ENCODE peak calls at places on chromosomes 6 and 20, in eight cellular contexts. O is progenitor cell of endocrine pancreas, D is spleen, V is keratinocyte, J is mesothelial cell of epicardium, N is AG10803, Q is breast epithelium, Z is A673. H is an unnamed sample.

GRCh38 chr6:40817369-40817768 is 221.7 kb downstream of the UNC5CL start:
- DNase-seq in O (no peak), D (no peak), V (no peak), J (no peak), N (no peak), Q (no peak), Z (no peak), H (no peak)

GRCh38 chr6:25193147-25193864 is 85.9 kb upstream of the CARMIL1 start:
- DNase-seq in O (no peak), D (no peak), V (peak), J (no peak), N (peak), Q (no peak), Z (peak), H (no peak)

GRCh38 chr6:2952557-2953095 is 18.7 kb downstream of the SERPINB6 start:
- DNase-seq in O (peak), D (peak), V (peak), J (peak), N (peak), Q (peak), Z (peak), H (no peak)

GRCh38 chr6:87465041-87465440 is 7.7 kb upstream of the SLC35A1 start:
- DNase-seq in O (no peak), D (no peak), V (no peak), J (no peak), N (no peak), Q (no peak), Z (no peak), H (no peak)

GRCh38 chr6:19805146-19805515 is 32.0 kb upstream of the ID4 start:
- DNase-seq in O (no peak), D (no peak), V (no peak), J (no peak), N (no peak), Q (no peak), Z (peak), H (no peak)

GRCh38 chr6:117272032-117272866 is 6.9 kb downstream of the VGLL2 start:
- DNase-seq in O (no peak), D (no peak), V (no peak), J (no peak), N (peak), Q (no peak), Z (no peak), H (no peak)

GRCh38 chr6:5435449-5435848 is 174.1 kb downstream of the FARS2 start:
- DNase-seq in O (no peak), D (no peak), V (no peak), J (no peak), N (peak), Q (no peak), Z (peak), H (no peak)

GRCh38 chr6:170152989-170153388 is 137.9 kb downstream of the DLL1 start:
- DNase-seq in O (no peak), D (no peak), V (no peak), J (peak), N (no peak), Q (peak), Z (peak), H (no peak)

GRCh38 chr6:144285548-144285797 is 338 bp downstream of the UTRN start:
- DNase-seq in O (no peak), D (no peak), V (no peak), J (no peak), N (no peak), Q (peak), Z (no peak), H (no peak)

GRCh38 chr6:143258945-143259344 is 191.6 kb downstream of the ADAT2 start:
- DNase-seq in O (no peak), D (no peak), V (no peak), J (no peak), N (no peak), Q (no peak), Z (no peak), H (no peak)

GRCh38 chr20:22652685-22653568 is 68.6 kb upstream of the FOXA2 start:
- DNase-seq in O (no peak), D (no peak), V (no peak), J (no peak), N (no peak), Q (no peak), Z (no peak), H (no peak)

GRCh38 chr6:133512410-133513016 is 271.4 kb downstream of the EYA4 start:
- DNase-seq in O (peak), D (no peak), V (no peak), J (no peak), N (peak), Q (no peak), Z (peak), H (no peak)

GRCh38 chr20:43976577-43976976 is 61.9 kb downstream of the TOX2 start:
- DNase-seq in O (no peak), D (no peak), V (no peak), J (no peak), N (no peak), Q (no peak), Z (no peak), H (no peak)

GRCh38 chr6:13451181-13451700 is 36.2 kb downstream of the GFOD1 start:
- DNase-seq in O (no peak), D (no peak), V (no peak), J (no peak), N (no peak), Q (no peak), Z (no peak), H (no peak)

GRCh38 chr20:5410450-5410849 is 93.7 kb upstream of the PROKR2 start:
- DNase-seq in O (no peak), D (no peak), V (no peak), J (no peak), N (no peak), Q (no peak), Z (no peak), H (no peak)

GRCh38 chr20:45359406-45360148 is 3.4 kb upstream of the SYS1 start:
- DNase-seq in O (no peak), D (no peak), V (peak), J (no peak), N (peak), Q (no peak), Z (no peak), H (no peak)

DNA sequence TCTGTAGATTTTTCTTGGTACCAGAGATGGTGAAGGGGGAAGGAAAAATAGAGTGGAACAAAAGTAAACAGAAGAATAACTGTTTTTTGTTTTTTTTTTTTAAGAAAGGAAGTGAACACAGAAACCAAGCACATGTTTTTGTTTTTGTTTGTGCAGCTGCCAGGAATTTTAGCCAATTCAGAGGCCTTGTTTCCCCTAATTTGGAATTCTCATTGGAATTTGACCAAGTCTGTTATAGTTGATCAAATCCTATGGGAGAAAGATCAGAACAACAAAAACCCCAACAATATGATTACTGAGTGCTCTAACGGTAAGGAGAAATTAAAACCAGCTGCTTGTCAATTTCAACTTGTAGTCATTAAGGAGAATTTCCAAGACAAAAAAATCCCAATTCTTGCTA is 18.2 kb upstream of the IL22RA2 start:
- DNase-seq in O (no peak), D (no peak), V (no peak), J (no peak), N (peak), Q (no peak), Z (no peak), H (no peak)
- TF ChIP-seq CTCF in O (no peak), D (no peak), V (no peak), J (no peak), N (no peak), Q (no peak), Z (no peak), H (no peak)

GRCh38 chr20:31951530-31952453 is at the start of gene PDRG1:
- DNase-seq in O (peak), D (peak), V (peak), J (peak), N (peak), Q (peak), Z (peak), H (peak)
- TF ChIP-seq CTCF in O (peak), D (peak), V (peak), J (peak), N (peak), Q (peak), Z (peak), H (peak)

DNA sequence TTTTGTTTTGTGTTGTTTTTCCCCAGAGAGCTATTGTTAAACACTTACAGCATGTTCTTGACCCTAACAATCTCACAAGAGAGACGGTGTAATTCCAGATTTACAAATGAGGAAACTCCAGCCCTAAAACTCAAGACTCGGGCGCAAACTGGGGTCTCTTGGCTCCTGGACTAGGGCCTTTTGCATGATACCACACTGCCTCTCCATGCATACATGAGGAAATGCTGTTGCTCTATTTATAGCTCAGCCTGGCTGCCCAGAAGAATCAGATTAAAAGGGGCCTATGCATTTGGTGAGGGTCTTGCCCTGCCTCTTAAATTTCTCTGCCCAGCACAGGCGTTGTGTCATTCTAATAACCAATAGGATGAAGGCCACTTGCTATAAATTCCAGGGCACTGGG is 30.5 kb upstream of the SNRPB2 start:
- DNase-seq in O (no peak), D (no peak), V (no peak), J (no peak), N (no peak), Q (no peak), Z (no peak), H (no peak)
- TF ChIP-seq CTCF in O (no peak), D (no peak), V (no peak), J (no peak), N (no peak), Q (no peak), Z (no peak), H (peak)

GRCh38 chr6:85592044-85592443 is 1.6 kb downstream of the SNX14 start:
- DNase-seq in O (no peak), D (no peak), V (no peak), J (no peak), N (no peak), Q (no peak), Z (no peak), H (no peak)

GRCh38 chr6:85591207-85591606 is 2.5 kb downstream of the SNX14 start:
- DNase-seq in O (no peak), D (no peak), V (no peak), J (no peak), N (no peak), Q (no peak), Z (no peak), H (no peak)

GRCh38 chr6:85594197-85594930 is 706 bp upstream of the SNX14 start:
- DNase-seq in O (no peak), D (no peak), V (no peak), J (no peak), N (peak), Q (no peak), Z (peak), H (no peak)

GRCh38 chr6:85593438-85594196 is at the start of gene SNX14:
- DNase-seq in O (peak), D (peak), V (peak), J (peak), N (peak), Q (peak), Z (peak), H (peak)
- TF ChIP-seq CTCF in O (peak), D (peak), V (peak), J (no peak), N (no peak), Q (no peak), Z (no peak), H (peak)

DNA sequence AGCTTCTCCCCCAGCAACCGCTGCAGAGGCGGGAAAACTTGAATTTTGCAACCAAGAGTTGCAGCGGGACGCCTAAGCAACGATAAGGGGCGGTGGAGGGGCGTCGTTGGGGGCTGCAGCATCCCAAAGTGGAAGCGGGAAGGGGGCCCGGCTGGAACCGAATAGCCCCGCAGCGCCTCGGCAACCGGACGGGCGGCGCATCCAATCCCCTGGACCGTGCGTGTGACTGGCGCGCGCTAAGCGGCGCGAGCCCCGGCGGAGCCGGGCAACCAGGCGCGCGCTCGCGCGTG is 670 bp upstream of the PARD6B start:
- DNase-seq in O (no peak), D (no peak), V (no peak), J (no peak), N (no peak), Q (no peak), Z (no peak), H (no peak)
- TF ChIP-seq CTCF in O (no peak), D (no peak), V (no peak), J (no peak), N (no peak), Q (no peak), Z (no peak), H (no peak)

DNA sequence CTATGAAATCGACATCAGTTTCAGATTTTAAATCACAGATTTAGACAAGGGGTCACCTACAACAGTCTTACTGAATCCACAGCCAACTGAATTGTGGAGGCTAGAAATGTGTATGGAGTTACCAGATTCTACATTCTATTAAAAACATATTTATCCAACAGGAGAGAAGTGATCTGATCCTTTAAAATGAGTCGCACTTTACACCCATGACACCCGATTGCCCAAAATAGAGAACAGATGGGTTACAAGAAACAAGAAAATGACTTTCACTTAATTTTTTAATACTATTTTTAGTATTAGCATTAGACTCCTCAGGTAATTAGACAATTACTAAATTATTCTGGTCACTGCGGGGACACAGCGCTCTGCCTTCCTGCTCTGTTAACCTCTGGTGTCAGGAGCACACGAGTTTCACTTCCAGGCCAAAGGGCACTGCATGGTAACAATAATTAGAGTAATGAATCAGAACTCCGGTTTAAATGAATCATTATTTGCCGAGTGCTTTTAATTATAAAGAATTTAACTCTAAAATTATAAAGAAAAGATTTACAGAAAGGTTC is 108.6 kb downstream of the ATP9A start:
- DNase-seq in O (no peak), D (peak), V (no peak), J (no peak), N (no peak), Q (no peak), Z (no peak), H (no peak)
- TF ChIP-seq CTCF in O (no peak), D (no peak), V (no peak), J (no peak), N (no peak), Q (no peak), Z (no peak), H (no peak)

GRCh38 chr6:8066108-8066507 is 1.9 kb upstream of the BLOC1S5 start:
- DNase-seq in O (no peak), D (no peak), V (no peak), J (no peak), N (no peak), Q (no peak), Z (peak), H (no peak)
- TF ChIP-seq CTCF in O (peak), D (no peak), V (no peak), J (no peak), N (no peak), Q (no peak), Z (no peak), H (peak)

DNA sequence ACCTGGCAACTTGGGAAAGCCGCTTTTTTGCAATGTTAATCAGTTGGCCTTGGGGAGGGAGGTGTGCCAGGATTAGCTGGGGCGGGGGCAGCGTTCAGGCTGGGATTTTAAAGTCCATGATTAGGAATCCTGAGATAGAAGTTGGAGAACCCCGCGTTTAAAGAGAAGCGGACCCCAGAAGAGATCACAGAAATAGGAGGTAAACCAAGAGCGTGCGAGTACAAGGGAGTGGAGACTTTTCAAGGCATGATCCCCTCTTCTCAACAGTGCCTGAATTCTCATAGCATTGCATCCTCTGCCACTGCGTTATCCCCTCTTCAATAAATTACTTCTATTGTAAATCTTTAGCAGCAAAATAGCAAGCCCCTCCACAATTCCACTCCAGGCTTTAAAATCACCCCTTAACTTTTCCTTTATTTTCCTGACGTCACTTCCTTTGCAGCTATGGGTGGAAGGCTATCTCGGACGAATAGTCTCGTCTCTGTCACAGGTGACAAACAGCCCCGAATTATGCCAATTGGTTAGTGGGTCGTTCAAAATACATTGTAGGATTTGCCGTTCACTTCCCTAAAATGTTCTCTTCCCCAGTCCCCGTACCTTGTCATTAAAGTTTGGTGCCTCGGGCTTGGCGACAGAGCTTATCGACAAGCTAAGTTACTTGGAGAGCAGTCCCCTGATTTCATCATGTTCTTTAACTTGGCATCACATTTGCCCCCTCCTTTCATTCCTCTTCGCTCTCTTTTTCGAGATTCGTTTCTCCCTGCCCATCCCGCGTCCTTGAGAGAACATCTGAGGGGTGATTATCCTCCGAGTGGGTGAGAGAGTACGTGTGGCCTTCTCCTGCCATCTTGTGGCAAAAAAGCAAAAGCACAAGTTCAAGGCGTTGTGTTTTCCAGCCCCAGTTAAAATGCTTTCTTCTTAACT is 17.1 kb downstream of the OR2B2 start:
- DNase-seq in O (no peak), D (no peak), V (no peak), J (no peak), N (peak), Q (no peak), Z (peak), H (no peak)
- TF ChIP-seq CTCF in O (peak), D (peak), V (peak), J (peak), N (peak), Q (peak), Z (peak), H (peak)